ENCODE peak calls at places on chromosomes 7 and 10, in four cellular contexts. E, A, Y and F are unnamed samples.

GRCh38 chr10:103717341-103718246 is 137.8 kb downstream of the SH3PXD2A start:
- DNase-seq in E (no peak), A (no peak), Y (no peak), F (no peak)

GRCh38 chr10:7788640-7789335 is 811 bp downstream of the ATP5F1C start:
- DNase-seq in E (peak), A (no peak), Y (no peak), F (no peak)

GRCh38 chr7:32062150-32062549 is 8.1 kb downstream of the PDE1C start:
- DNase-seq in E (peak), Y (peak), A (no peak), F (peak)

GRCh38 chr7:73974101-73974947 is 53.6 kb upstream of the ELN start:
- DNase-seq in A (no peak), Y (no peak), E (no peak), F (no peak)

GRCh38 chr7:125122225-125122624 is 192.6 kb upstream of the POT1 start:
- DNase-seq in E (no peak), Y (no peak), A (no peak), F (no peak)

GRCh38 chr10:24642921-24643678 is 80.6 kb downstream of the ARHGAP21 start:
- DNase-seq in Y (peak), E (peak), A (peak), F (peak)

GRCh38 chr7:90461216-90461615 is 8.2 kb upstream of the PTTG1IP2 start:
- DNase-seq in A (no peak), E (no peak), Y (no peak), F (no peak)

GRCh38 chr7:138556771-138557484 is 96.9 kb downstream of the TRIM24 start:
- DNase-seq in A (no peak), Y (no peak), E (peak), F (no peak)

GRCh38 chr7:79308176-79308575 is 145.3 kb downstream of the MAGI2 start:
- DNase-seq in A (no peak), Y (no peak), E (peak), F (no peak)

GRCh38 chr10:96287392-96288105 is 16.2 kb upstream of the BLNK start:
- DNase-seq in A (no peak), Y (no peak), E (peak), F (peak)

GRCh38 chr10:50650481-50650880 is 26.7 kb upstream of the SGMS1 start:
- DNase-seq in E (no peak), A (no peak), Y (no peak), F (no peak)

GRCh38 chr10:28375399-28376354 is 72.8 kb upstream of the MPP7 start:
- DNase-seq in Y (no peak), A (no peak), E (peak), F (no peak)

GRCh38 chr10:64086083-64086772 is 565.0 kb downstream of the REEP3 start:
- DNase-seq in E (no peak), Y (no peak), A (no peak), F (no peak)

GRCh38 chr10:71516890-71517289 is 120.2 kb downstream of the CDH23 start:
- DNase-seq in E (no peak), A (no peak), Y (no peak), F (no peak)

GRCh38 chr10:112981553-112981952 is 31.5 kb downstream of the TCF7L2 start:
- DNase-seq in E (no peak), A (no peak), Y (no peak), F (peak)

GRCh38 chr10:3538850-3539531 is 246.0 kb downstream of the KLF6 start:
- DNase-seq in E (peak), Y (peak), A (no peak), F (no peak)

GRCh38 chr10:79249156-79250121 is 97.8 kb upstream of the PPIF start:
- DNase-seq in Y (no peak), E (no peak), A (no peak), F (no peak)

GRCh38 chr10:90930070-90930837 is 9.4 kb upstream of the ANKRD1 start:
- DNase-seq in E (peak), Y (peak), A (no peak), F (no peak)

GRCh38 chr7:68587599-68587998 is 1010.7 kb upstream of the AUTS2 start:
- DNase-seq in A (no peak), Y (peak), E (no peak), F (no peak)

GRCh38 chr7:132825222-132825621 is 249.0 kb upstream of the PLXNA4 start:
- DNase-seq in Y (no peak), E (no peak), A (no peak), F (peak)

GRCh38 chr10:53209941-53210611 is 437.5 kb upstream of the MBL2 start:
- DNase-seq in A (no peak), E (peak), Y (peak), F (peak)

GRCh38 chr7:79740076-79740475 is 286.6 kb upstream of the MAGI2 start:
- DNase-seq in A (no peak), Y (no peak), E (no peak), F (no peak)

GRCh38 chr10:33749042-33749441 is 414.6 kb upstream of the NRP1 start:
- DNase-seq in Y (no peak), E (no peak), A (no peak), F (no peak)

GRCh38 chr7:42247301-42247700 is 10.3 kb upstream of the GLI3 start:
- DNase-seq in E (peak), A (no peak), Y (no peak), F (no peak)

GRCh38 chr10:75754096-75754495 is 322.7 kb downstream of the LRMDA start:
- DNase-seq in E (no peak), Y (no peak), A (no peak), F (no peak)

GRCh38 chr10:93445097-93445960 is 36.8 kb downstream of the MYOF start:
- DNase-seq in E (peak), Y (peak), A (no peak), F (no peak)

GRCh38 chr7:36301914-36302771 is 87.5 kb upstream of the ANLN start:
- DNase-seq in A (no peak), Y (no peak), E (peak), F (no peak)

GRCh38 chr7:78587443-78588044 is 789.0 kb downstream of the PHTF2 start:
- DNase-seq in E (peak), Y (no peak), A (no peak), F (peak)

GRCh38 chr7:150962743-150963399 is 15.2 kb downstream of the KCNH2 start:
- DNase-seq in A (peak), E (peak), Y (no peak), F (peak)

GRCh38 chr7:146478975-146479492 is 362.4 kb downstream of the CNTNAP2 start:
- DNase-seq in E (no peak), A (no peak), Y (no peak), F (no peak)

GRCh38 chr10:78664929-78665525 is 403.7 kb upstream of the ZMIZ1 start:
- DNase-seq in E (peak), A (no peak), Y (no peak), F (peak)

GRCh38 chr10:1044146-1044545 is 4.8 kb downstream of the IDI1 start:
- DNase-seq in A (no peak), E (no peak), Y (no peak), F (no peak)
- H3K4me3 ChIP-seq in A (peak), E (no peak), Y (no peak), F (no peak)

GRCh38 chr10:30425336-30426075 is 8.5 kb upstream of the MAP3K8 start:
- DNase-seq in A (no peak), E (no peak), Y (no peak), F (no peak)
- H3K4me3 ChIP-seq in A (no peak), E (no peak), Y (no peak), F (no peak)

GRCh38 chr10:62689712-62690111 is 114.8 kb upstream of the ADO start:
- DNase-seq in Y (no peak), A (peak), E (peak), F (no peak)

GRCh38 chr10:62693306-62693705 is 111.2 kb upstream of the ADO start:
- DNase-seq in Y (no peak), A (no peak), E (no peak), F (no peak)

GRCh38 chr10:62690703-62691102 is 113.8 kb upstream of the ADO start:
- DNase-seq in A (peak), Y (no peak), E (no peak), F (no peak)

GRCh38 chr10:62692085-62692484 is 112.4 kb upstream of the ADO start:
- DNase-seq in Y (no peak), A (no peak), E (no peak), F (no peak)

GRCh38 chr10:62691331-62691730 is 113.2 kb upstream of the ADO start:
- DNase-seq in E (no peak), A (no peak), Y (no peak), F (no peak)
- H3K4me3 ChIP-seq in E (no peak), A (peak), Y (no peak), F (no peak)

GRCh38 chr7:5695037-5695708 is 86.3 kb downstream of the RNF216 start:
- DNase-seq in E (peak), Y (no peak), A (peak), F (peak)

GRCh38 chr7:5693529-5693928 is 87.9 kb downstream of the RNF216 start:
- DNase-seq in Y (peak), E (peak), A (no peak), F (no peak)

GRCh38 chr7:5692845-5693278 is 88.6 kb downstream of the RNF216 start:
- DNase-seq in Y (peak), E (peak), A (no peak), F (no peak)

GRCh38 chr7:5695709-5696345 is 85.6 kb downstream of the RNF216 start:
- DNase-seq in E (peak), A (no peak), Y (no peak), F (no peak)

DNA sequence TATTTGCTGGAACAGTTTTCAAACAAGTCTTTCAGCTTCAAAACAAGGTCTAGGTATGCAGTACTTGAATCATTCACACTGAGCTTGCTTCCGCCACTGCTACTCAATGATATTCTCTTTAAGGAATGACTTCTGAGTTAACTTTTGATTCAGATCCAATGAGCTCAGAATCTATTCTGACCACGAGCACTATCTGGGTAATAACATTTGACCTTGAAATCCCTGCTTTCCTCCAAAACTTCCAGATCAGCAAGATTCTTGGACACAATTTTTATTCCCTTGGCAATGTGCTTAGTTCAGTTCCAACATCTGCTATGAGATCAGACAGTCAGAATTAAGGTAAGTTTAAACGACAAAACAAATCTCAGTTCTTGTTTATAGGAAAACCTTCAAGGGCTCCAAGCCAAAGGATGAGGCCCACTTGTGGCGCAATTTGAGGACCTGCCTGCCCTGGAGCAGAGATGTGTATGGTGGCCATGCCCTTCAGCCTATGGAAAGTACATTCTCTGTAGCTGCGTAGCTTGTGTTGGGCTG is 87.2 kb downstream of the RNF216 start:
- DNase-seq in Y (no peak), A (no peak), E (peak), F (no peak)
- H3K4me3 ChIP-seq in Y (no peak), A (peak), E (no peak), F (no peak)

DNA sequence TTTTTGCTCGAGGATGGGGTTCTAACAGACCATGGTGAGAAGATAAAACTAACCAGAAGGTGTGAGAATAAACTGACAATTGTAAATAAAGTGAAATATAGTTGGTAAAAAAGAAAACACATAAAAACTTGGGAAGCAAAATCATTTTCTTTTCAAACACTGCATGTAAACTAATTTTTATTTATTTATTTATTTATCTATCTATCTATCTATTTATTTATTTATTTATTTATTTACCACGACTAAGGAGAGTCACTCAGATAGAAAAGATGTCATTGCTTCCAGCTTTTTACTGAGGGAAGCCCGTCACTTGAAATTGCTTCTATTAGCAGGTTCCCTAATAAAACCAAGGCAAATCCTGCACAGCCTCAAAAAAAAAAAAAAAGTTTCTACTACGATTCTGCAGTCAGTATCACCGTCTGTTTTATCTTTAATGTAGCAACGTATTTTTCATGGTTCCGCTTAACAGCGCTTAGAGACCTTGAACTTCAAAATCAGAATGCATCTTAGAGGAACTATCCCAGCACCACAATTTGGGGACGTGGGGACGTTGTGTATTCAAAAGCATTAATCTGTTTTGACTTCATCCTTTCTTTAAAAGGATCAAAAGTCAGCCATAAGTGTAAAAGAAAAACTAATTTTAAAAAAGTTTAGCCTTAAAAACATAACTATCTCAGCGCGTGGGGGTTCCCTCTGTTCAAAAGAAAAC is 33.2 kb upstream of the EBLN1 start:
- DNase-seq in E (peak), A (no peak), Y (no peak), F (no peak)
- H3K4me3 ChIP-seq in E (peak), A (peak), Y (peak), F (no peak)

DNA sequence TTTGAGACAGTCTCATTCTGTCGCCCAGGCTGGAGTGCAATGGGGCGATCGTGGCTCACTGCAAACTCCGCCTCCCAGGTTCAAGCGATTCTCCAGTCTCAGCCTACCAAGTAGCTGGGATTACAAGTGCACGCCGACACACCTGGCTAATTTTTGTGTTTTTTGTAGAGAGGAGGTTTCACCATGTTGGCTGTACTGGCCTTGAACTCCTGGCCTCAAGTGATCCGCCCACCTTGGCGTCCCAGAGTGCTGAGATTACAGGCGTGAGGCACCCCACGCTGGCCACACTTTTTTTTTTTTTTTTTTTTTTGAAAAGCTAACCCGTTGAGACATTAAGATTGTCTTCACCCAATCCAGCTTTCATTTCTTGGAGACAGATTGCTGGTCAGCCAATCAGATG is 2.1 kb downstream of the ZNF273 start:
- DNase-seq in Y (no peak), E (no peak), A (no peak), F (no peak)
- H3K4me3 ChIP-seq in Y (no peak), E (no peak), A (no peak), F (no peak)